ENCODE peak calls at places on chromosomes 7 and 10, in five cellular contexts. C, E, X, R and F are unnamed samples.

GRCh38 chr10:6678211-6678803 is 98.2 kb upstream of the PRKCQ start:
- DNase-seq in C (peak), E (peak), X (peak), R (peak), F (peak)

GRCh38 chr10:110865804-110866482 is 5.8 kb upstream of the PDCD4 start:
- DNase-seq in C (no peak), E (no peak), X (no peak), R (no peak), F (no peak)

GRCh38 chr7:108459922-108460551 is 3.8 kb upstream of the NRCAM start:
- DNase-seq in C (peak), E (peak), X (peak), R (peak), F (peak)

GRCh38 chr7:135333196-135333595 is 99.6 kb downstream of the STRA8 start:
- DNase-seq in C (no peak), E (no peak), X (no peak), R (no peak), F (no peak)

GRCh38 chr7:91266067-91266930 is 2.1 kb downstream of the FZD1 start:
- DNase-seq in C (no peak), E (no peak), X (no peak), R (peak), F (peak)

GRCh38 chr10:60937022-60937421 is 7.0 kb downstream of the RHOBTB1 start:
- DNase-seq in C (no peak), E (no peak), X (no peak), R (no peak), F (no peak)

GRCh38 chr10:30819306-30820190 is 190.0 kb upstream of the LYZL2 start:
- DNase-seq in C (no peak), E (no peak), X (peak), R (peak), F (no peak)

GRCh38 chr10:101485681-101486554 is 102.1 kb downstream of the POLL start:
- DNase-seq in C (no peak), E (peak), X (no peak), R (peak), F (no peak)

GRCh38 chr7:37494940-37495339 is 46.3 kb upstream of the ELMO1 start:
- DNase-seq in C (peak), E (no peak), X (no peak), R (no peak), F (no peak)

GRCh38 chr7:151862606-151863381 is 14.1 kb downstream of the PRKAG2 start:
- DNase-seq in C (no peak), E (no peak), X (no peak), R (no peak), F (no peak)

GRCh38 chr10:116787893-116788665 is 45.7 kb upstream of the HSPA12A start:
- DNase-seq in C (peak), E (peak), X (peak), R (peak), F (peak)

GRCh38 chr7:77600952-77601351 is 63.9 kb downstream of the PTPN12 start:
- DNase-seq in C (no peak), E (no peak), X (no peak), R (no peak), F (no peak)

GRCh38 chr10:33327750-33328149 is 6.7 kb downstream of the NRP1 start:
- DNase-seq in C (no peak), E (no peak), X (no peak), R (no peak), F (no peak)
- TF ChIP-seq CTCF in C (no peak), E (no peak), X (peak), R (peak), F (no peak)

GRCh38 chr10:96789571-96790108 is 42.5 kb upstream of the LCOR start:
- DNase-seq in C (peak), E (no peak), X (peak), R (no peak), F (no peak)
- TF ChIP-seq CTCF in C (no peak), E (no peak), X (peak), R (no peak), F (no peak)

GRCh38 chr7:70693690-70694356 is 438.1 kb upstream of the GALNT17 start:
- DNase-seq in C (peak), E (peak), X (peak), R (peak), F (peak)
- TF ChIP-seq CTCF in C (no peak), E (peak), X (no peak), R (no peak), F (no peak)

DNA sequence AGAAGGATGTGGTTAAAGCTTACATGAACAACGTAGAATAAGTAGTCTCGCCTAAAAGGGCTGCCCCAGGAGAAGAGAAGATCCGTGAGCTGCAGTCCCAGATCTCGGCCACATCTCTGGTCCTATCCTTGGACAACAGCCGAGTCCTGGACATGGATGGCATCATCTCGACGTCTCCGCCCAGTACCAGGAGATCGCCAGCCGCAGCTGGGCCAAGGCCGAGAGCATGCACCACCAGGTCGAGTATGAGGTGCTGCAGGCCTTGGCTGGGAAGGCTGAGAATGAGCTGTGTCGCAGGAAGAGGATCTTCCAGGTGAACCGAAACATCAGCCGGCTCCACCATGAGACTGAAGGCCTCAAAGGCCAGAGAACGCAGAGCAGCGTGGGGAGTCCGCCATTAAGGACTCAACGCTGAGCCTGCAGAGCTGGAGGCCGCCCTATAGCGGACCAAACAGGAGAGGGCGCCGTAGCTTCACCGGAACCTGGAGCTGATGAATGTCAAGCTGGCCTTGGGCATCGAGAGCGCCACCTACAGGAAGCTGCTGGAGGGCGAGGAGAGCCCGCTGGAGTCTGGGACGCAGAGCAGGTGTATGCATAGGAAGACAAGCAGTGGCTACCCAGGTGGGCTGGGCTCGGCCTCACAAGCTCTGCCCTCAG is 22.2 kb downstream of the LIPK start:
- DNase-seq in C (no peak), E (peak), X (no peak), R (no peak), F (peak)
- TF ChIP-seq CTCF in C (no peak), E (no peak), X (peak), R (peak), F (peak)

DNA sequence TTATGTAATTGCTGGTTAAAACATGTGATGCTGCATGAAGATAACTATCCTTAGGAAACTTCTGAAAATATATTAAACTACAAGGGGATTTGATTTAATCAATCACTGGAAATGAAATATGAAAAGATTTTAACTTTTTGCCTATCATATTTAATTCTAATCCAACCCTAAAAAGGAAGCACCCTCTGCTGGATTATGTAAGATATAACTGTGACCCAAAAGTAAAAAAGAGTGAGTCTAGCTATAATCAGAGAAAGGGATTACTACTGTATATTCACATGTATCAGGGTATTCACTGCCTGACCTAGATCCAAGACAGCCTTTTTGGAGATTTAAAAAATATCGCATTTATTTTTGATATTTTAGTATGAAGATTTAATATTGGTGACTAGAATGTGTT is 295.5 kb downstream of the MDFIC start:
- DNase-seq in C (no peak), E (no peak), X (peak), R (peak), F (no peak)
- TF ChIP-seq CTCF in C (peak), E (no peak), X (peak), R (no peak), F (peak)